ENCODE peak calls at places on chromosomes 2 and 18, in four cellular contexts. One of them, this sample, is unnamed.

GRCh38 chr2:47360283-47360682 is 42.7 kb upstream of the MSH2 start:
- DNase-seq in cardiac septum: no peak
- DNase-seq in GM04504: no peak
- DNase-seq in HEK293T: no peak
- DNase-seq in this sample: no peak

GRCh38 chr2:241739651-241740050 is 5.2 kb downstream of the D2HGDH start:
- DNase-seq in cardiac septum: no peak
- DNase-seq in GM04504: peak; percentile 5
- DNase-seq in HEK293T: no peak
- DNase-seq in this sample: no peak

GRCh38 chr2:102025016-102025491 is 33.3 kb downstream of the IL1R2 start:
- DNase-seq in HEK293T: no peak
- DNase-seq in cardiac septum: no peak
- DNase-seq in GM04504: no peak
- DNase-seq in this sample: peak; percentile 57

GRCh38 chr2:120825370-120826259 is 89.9 kb downstream of the GLI2 start:
- DNase-seq in HEK293T: no peak
- DNase-seq in cardiac septum: no peak
- DNase-seq in GM04504: peak; percentile 56
- DNase-seq in this sample: no peak

GRCh38 chr2:643334-643733 is 33.9 kb downstream of the TMEM18 start:
- DNase-seq in cardiac septum: no peak
- DNase-seq in GM04504: no peak
- DNase-seq in HEK293T: no peak
- DNase-seq in this sample: no peak

GRCh38 chr2:240593026-240593702 is 6.6 kb downstream of the CAPN10 start:
- DNase-seq in HEK293T: no peak
- DNase-seq in cardiac septum: peak; percentile 59
- DNase-seq in GM04504: no peak
- DNase-seq in this sample: no peak

GRCh38 chr2:98039085-98039756 is 43.5 kb upstream of the TMEM131 start:
- DNase-seq in HEK293T: no peak
- DNase-seq in cardiac septum: no peak
- DNase-seq in GM04504: no peak
- DNase-seq in this sample: no peak

GRCh38 chr2:201452058-201452736 is 657 bp downstream of the STRADB start:
- DNase-seq in GM04504: no peak
- DNase-seq in cardiac septum: no peak
- DNase-seq in HEK293T: peak; percentile 62
- DNase-seq in this sample: no peak

GRCh38 chr2:70947556-70948184 is 12.0 kb downstream of the ATP6V1B1 start:
- DNase-seq in HEK293T: no peak
- DNase-seq in GM04504: peak; percentile 19
- DNase-seq in cardiac septum: no peak
- DNase-seq in this sample: no peak

GRCh38 chr18:26656944-26657536 is 108.7 kb upstream of the KCTD1 start:
- DNase-seq in cardiac septum: peak; percentile 88
- DNase-seq in GM04504: no peak
- DNase-seq in HEK293T: peak; percentile 67
- DNase-seq in this sample: peak; percentile 46

GRCh38 chr2:767440-767839 is 90.2 kb upstream of the TMEM18 start:
- DNase-seq in HEK293T: no peak
- DNase-seq in cardiac septum: no peak
- DNase-seq in GM04504: no peak
- DNase-seq in this sample: no peak

GRCh38 chr2:206113148-206113547 is 27.2 kb upstream of the INO80D start:
- DNase-seq in GM04504: peak; percentile 16
- DNase-seq in cardiac septum: no peak
- DNase-seq in HEK293T: no peak
- DNase-seq in this sample: no peak

GRCh38 chr2:237876518-237876917 is 17.1 kb downstream of the RAMP1 start:
- DNase-seq in cardiac septum: no peak
- DNase-seq in GM04504: no peak
- DNase-seq in HEK293T: no peak
- DNase-seq in this sample: no peak

GRCh38 chr2:239201884-239202283 is 198.9 kb downstream of the HDAC4 start:
- DNase-seq in cardiac septum: peak; percentile 66
- DNase-seq in HEK293T: no peak
- DNase-seq in GM04504: no peak
- DNase-seq in this sample: no peak

GRCh38 chr2:33344230-33344629 is 132.2 kb upstream of the RASGRP3 start:
- DNase-seq in GM04504: no peak
- DNase-seq in cardiac septum: no peak
- DNase-seq in HEK293T: no peak
- DNase-seq in this sample: no peak

GRCh38 chr18:35511428-35511827 is 13.7 kb upstream of the INO80C start:
- DNase-seq in cardiac septum: no peak
- DNase-seq in HEK293T: no peak
- DNase-seq in GM04504: no peak
- DNase-seq in this sample: peak; percentile 31

GRCh38 chr2:85744771-85745601 is 8.8 kb upstream of the ATOH8 start:
- DNase-seq in GM04504: peak; percentile 93
- DNase-seq in cardiac septum: no peak
- DNase-seq in HEK293T: no peak
- DNase-seq in this sample: no peak

GRCh38 chr2:168244318-168244717 is 3.1 kb downstream of the STK39 start:
- DNase-seq in HEK293T: peak; percentile 57
- DNase-seq in GM04504: no peak
- DNase-seq in cardiac septum: no peak
- DNase-seq in this sample: no peak

GRCh38 chr2:219441451-219442205 is 7.0 kb downstream of the SPEG start:
- DNase-seq in GM04504: no peak
- DNase-seq in cardiac septum: peak; percentile 78
- DNase-seq in HEK293T: peak; percentile 85
- DNase-seq in this sample: peak; percentile 63

GRCh38 chr2:150466770-150467640 is 20.5 kb downstream of the RND3 start:
- DNase-seq in GM04504: peak; percentile 77
- DNase-seq in HEK293T: no peak
- DNase-seq in cardiac septum: no peak
- DNase-seq in this sample: no peak

GRCh38 chr18:24869285-24869684 is 408.8 kb downstream of the HRH4 start:
- DNase-seq in HEK293T: no peak
- DNase-seq in cardiac septum: no peak
- DNase-seq in GM04504: no peak
- DNase-seq in this sample: no peak

This sample was measured in GM10248.